ENCODE peak calls at places on chromosome 6, in nine cellular contexts. E is osteoblast, I is AG10803, O is epithelial cell of esophagus, U is heart right ventricle, Z is dorsolateral prefrontal cortex, J is left ventricle myocardium inferior, K is progenitor cell of endocrine pancreas, L is lower leg skin. G is an unnamed sample.

GRCh38 chr6:113744886-113745285 is 112.3 kb upstream of the MARCKS start:
- DNase-seq in E (peak), I (peak), O (no peak), U (no peak), Z (no peak), J (no peak), K (no peak), L (no peak), G (no peak)

GRCh38 chr6:100065348-100065747 is 71.3 kb upstream of the MCHR2 start:
- DNase-seq in E (no peak), I (no peak), O (no peak), U (no peak), Z (no peak), J (no peak), K (no peak), L (no peak), G (no peak)

GRCh38 chr6:92779758-92780157 is 639.6 kb downstream of the EPHA7 start:
- DNase-seq in E (no peak), I (peak), O (peak), U (no peak), Z (no peak), J (no peak), K (no peak), L (no peak), G (peak)

GRCh38 chr6:27547157-27548075 is 74.5 kb upstream of the ZNF184 start:
- DNase-seq in E (no peak), I (peak), O (peak), U (no peak), Z (no peak), J (no peak), K (no peak), L (no peak), G (peak)

GRCh38 chr6:39881851-39882566 is 52.3 kb downstream of the MOCS1 start:
- DNase-seq in E (peak), I (peak), O (no peak), U (no peak), Z (peak), J (no peak), K (no peak), L (no peak), G (peak)

GRCh38 chr6:109372070-109372585 is 10.1 kb downstream of the CD164 start:
- DNase-seq in E (no peak), I (no peak), O (no peak), U (no peak), Z (no peak), J (no peak), K (no peak), L (no peak), G (peak)

GRCh38 chr6:112086744-112087135 is 542 bp downstream of the TUBE1 start:
- DNase-seq in E (peak), I (peak), O (peak), U (no peak), Z (no peak), J (no peak), K (no peak), L (no peak), G (peak)

GRCh38 chr6:30687659-30688431 is 1.4 kb upstream of the PPP1R18 start:
- DNase-seq in E (peak), I (peak), O (peak), U (peak), Z (peak), J (peak), K (no peak), L (no peak), G (peak)

GRCh38 chr6:154933181-154933827 is 61.8 kb upstream of the TIAM2 start:
- DNase-seq in E (no peak), I (peak), O (no peak), U (no peak), Z (no peak), J (no peak), K (no peak), L (peak), G (peak)

GRCh38 chr6:53359088-53359842 is 10.5 kb upstream of the ELOVL5 start:
- DNase-seq in E (peak), I (peak), O (peak), U (peak), Z (peak), J (peak), K (peak), L (peak), G (peak)

GRCh38 chr6:135251416-135251815 is 70.3 kb downstream of the MYB start:
- DNase-seq in E (no peak), I (no peak), O (no peak), U (no peak), Z (no peak), J (no peak), K (no peak), L (peak), G (no peak)

GRCh38 chr6:101402618-101403002 is 9.1 kb downstream of the GRIK2 start:
- DNase-seq in E (no peak), I (no peak), O (peak), U (peak), Z (peak), J (no peak), K (no peak), L (no peak), G (no peak)

GRCh38 chr6:104281370-104281769 is 578.3 kb downstream of the HACE1 start:
- DNase-seq in E (peak), I (no peak), O (peak), U (no peak), Z (no peak), J (no peak), K (no peak), L (no peak), G (no peak)

GRCh38 chr6:106105493-106105892 is 19.4 kb downstream of the PRDM1 start:
- DNase-seq in E (no peak), I (no peak), O (no peak), U (no peak), Z (no peak), J (no peak), K (no peak), L (no peak), G (no peak)

GRCh38 chr6:70118670-70119069 is 184.2 kb downstream of the COL9A1 start:
- DNase-seq in E (no peak), I (no peak), O (no peak), U (no peak), Z (no peak), J (no peak), K (no peak), L (no peak), G (no peak)

GRCh38 chr6:7197752-7198151 is 90.0 kb downstream of the RREB1 start:
- DNase-seq in E (no peak), I (no peak), O (no peak), U (no peak), Z (no peak), J (no peak), K (no peak), L (no peak), G (no peak)

GRCh38 chr6:34657037-34657306 is 39.6 kb downstream of the ILRUN start:
- DNase-seq in E (no peak), I (peak), O (no peak), U (no peak), Z (no peak), J (no peak), K (no peak), L (no peak), G (peak)

GRCh38 chr6:146578054-146578453 is 20.7 kb upstream of the ADGB start:
- DNase-seq in E (no peak), I (no peak), O (peak), U (no peak), Z (no peak), J (no peak), K (no peak), L (no peak), G (peak)

GRCh38 chr6:28922841-28923317 is 906 bp downstream of the TRIM27 start:
- DNase-seq in E (peak), I (peak), O (peak), U (no peak), Z (peak), J (peak), K (peak), L (no peak), G (peak)

GRCh38 chr6:119355157-119355556 is 5.6 kb upstream of the MAN1A1 start:
- DNase-seq in E (no peak), I (peak), O (no peak), U (no peak), Z (no peak), J (no peak), K (no peak), L (no peak), G (no peak)

GRCh38 chr6:145813285-145814034 is 1.1 kb downstream of the FBXO30 start:
- DNase-seq in E (peak), I (peak), O (peak), U (no peak), Z (no peak), J (no peak), K (no peak), L (no peak), G (peak)

GRCh38 chr6:39646751-39647420 is 78.3 kb downstream of the KIF6 start:
- DNase-seq in E (no peak), I (no peak), O (no peak), U (no peak), Z (no peak), J (no peak), K (no peak), L (no peak), G (no peak)

GRCh38 chr6:65638047-65638831 is 68.8 kb downstream of the EYS start:
- DNase-seq in E (no peak), I (no peak), O (no peak), U (no peak), Z (no peak), J (no peak), K (no peak), L (no peak), G (no peak)

GRCh38 chr6:137033828-137034227 is 10.9 kb downstream of the IL20RA start:
- DNase-seq in E (no peak), I (peak), O (peak), U (no peak), Z (no peak), J (no peak), K (no peak), L (no peak), G (peak)

GRCh38 chr6:112035446-112035845 is 18.5 kb upstream of the CCN6 start:
- DNase-seq in E (peak), I (no peak), O (no peak), U (no peak), Z (no peak), J (no peak), K (no peak), L (no peak), G (no peak)

DNA sequence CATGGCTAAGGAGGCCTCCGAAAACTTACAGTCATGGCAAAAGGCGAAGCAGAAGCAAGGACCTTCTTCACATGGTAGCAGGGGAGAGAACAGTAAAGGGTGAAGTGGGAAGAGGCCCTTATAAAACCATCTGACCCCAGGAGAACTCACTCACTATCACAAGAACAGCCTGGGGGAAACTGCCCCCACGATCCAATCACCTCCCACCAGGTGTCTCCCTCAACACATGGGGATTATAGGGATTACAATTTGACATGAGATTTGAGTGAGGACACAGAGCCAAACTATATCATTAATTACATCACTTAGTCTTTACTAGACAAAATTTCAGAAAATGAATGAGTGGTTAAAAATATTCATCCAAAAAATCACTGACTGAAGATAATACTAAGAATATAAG is 453.6 kb downstream of the COL12A1 start:
- DNase-seq in E (no peak), I (no peak), O (no peak), U (no peak), Z (no peak), J (no peak), K (no peak), L (no peak), G (no peak)
- TF ChIP-seq CTCF in E (no peak), I (no peak), O (no peak), U (peak), Z (no peak), J (peak), K (no peak), L (no peak), G (no peak)

GRCh38 chr6:116049381-116049780 is 11.3 kb downstream of the FRK start:
- DNase-seq in E (no peak), I (no peak), O (no peak), U (no peak), Z (no peak), J (no peak), K (no peak), L (no peak), G (no peak)
- TF ChIP-seq CTCF in E (no peak), I (no peak), O (no peak), U (no peak), Z (no peak), J (no peak), K (no peak), L (no peak), G (no peak)

GRCh38 chr6:75081920-75082319 is 123.9 kb downstream of the COL12A1 start:
- DNase-seq in E (no peak), I (peak), O (no peak), U (no peak), Z (no peak), J (no peak), K (no peak), L (no peak), G (no peak)

GRCh38 chr6:75081047-75081446 is 124.8 kb downstream of the COL12A1 start:
- DNase-seq in E (no peak), I (no peak), O (no peak), U (no peak), Z (no peak), J (no peak), K (no peak), L (no peak), G (no peak)

GRCh38 chr6:75070244-75070643 is 135.6 kb downstream of the COL12A1 start:
- DNase-seq in E (no peak), I (no peak), O (no peak), U (no peak), Z (no peak), J (no peak), K (no peak), L (no peak), G (no peak)

GRCh38 chr6:75077694-75078093 is 128.2 kb downstream of the COL12A1 start:
- DNase-seq in E (no peak), I (peak), O (no peak), U (no peak), Z (no peak), J (no peak), K (no peak), L (no peak), G (no peak)

DNA sequence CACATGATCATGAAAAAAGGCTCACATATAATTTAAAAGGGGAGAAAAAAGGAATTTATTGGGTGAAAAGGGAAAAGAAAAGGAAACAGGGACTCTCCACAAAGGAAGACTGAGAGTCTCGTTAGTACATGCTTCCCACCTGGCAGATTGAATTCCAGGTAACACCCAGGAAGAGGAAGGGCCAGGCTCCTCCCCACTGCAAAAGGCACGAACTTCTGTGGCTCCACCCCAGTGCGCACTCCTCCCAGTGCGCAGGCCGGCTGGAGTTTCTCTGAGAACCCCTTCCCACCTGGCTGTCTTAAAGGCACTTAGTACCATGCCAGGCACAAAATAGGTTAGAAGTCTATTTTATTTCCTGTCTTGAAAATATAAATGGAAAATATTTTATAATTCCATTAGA is 129.8 kb downstream of the COL12A1 start:
- DNase-seq in E (no peak), I (no peak), O (no peak), U (no peak), Z (no peak), J (no peak), K (no peak), L (no peak), G (no peak)
- TF ChIP-seq CTCF in E (no peak), I (no peak), O (no peak), U (no peak), Z (no peak), J (no peak), K (no peak), L (no peak), G (no peak)

GRCh38 chr6:47004458-47004857 is 37.7 kb downstream of the ADGRF1 start:
- DNase-seq in E (no peak), I (no peak), O (peak), U (no peak), Z (no peak), J (no peak), K (no peak), L (no peak), G (peak)

GRCh38 chr6:47009583-47009982 is 32.5 kb downstream of the ADGRF1 start:
- DNase-seq in E (no peak), I (no peak), O (no peak), U (no peak), Z (no peak), J (no peak), K (no peak), L (no peak), G (no peak)

GRCh38 chr6:47005486-47005885 is 36.6 kb downstream of the ADGRF1 start:
- DNase-seq in E (no peak), I (no peak), O (no peak), U (no peak), Z (no peak), J (no peak), K (no peak), L (no peak), G (no peak)

GRCh38 chr6:47008397-47008763 is 33.8 kb downstream of the ADGRF1 start:
- DNase-seq in E (no peak), I (no peak), O (no peak), U (no peak), Z (no peak), J (no peak), K (no peak), L (no peak), G (peak)

GRCh38 chr6:47007657-47008396 is 34.3 kb downstream of the ADGRF1 start:
- DNase-seq in E (no peak), I (no peak), O (no peak), U (no peak), Z (no peak), J (no peak), K (no peak), L (no peak), G (peak)
- TF ChIP-seq CTCF in E (no peak), I (no peak), O (no peak), U (no peak), Z (no peak), J (no peak), K (no peak), L (no peak), G (no peak)

GRCh38 chr6:2852921-2853322 is 11.3 kb upstream of the SERPINB1 start:
- DNase-seq in E (no peak), I (no peak), O (no peak), U (no peak), Z (no peak), J (no peak), K (no peak), L (no peak), G (no peak)

GRCh38 chr6:2852514-2852855 is 10.8 kb upstream of the SERPINB1 start:
- DNase-seq in E (no peak), I (no peak), O (no peak), U (no peak), Z (no peak), J (no peak), K (no peak), L (no peak), G (no peak)

GRCh38 chr6:2855061-2855519 is 13.4 kb upstream of the SERPINB1 start:
- DNase-seq in E (no peak), I (no peak), O (no peak), U (no peak), Z (no peak), J (no peak), K (no peak), L (no peak), G (no peak)

GRCh38 chr6:2854394-2854982 is 12.8 kb upstream of the SERPINB1 start:
- DNase-seq in E (peak), I (peak), O (no peak), U (no peak), Z (no peak), J (no peak), K (no peak), L (no peak), G (no peak)

GRCh38 chr6:2853766-2854393 is 12.2 kb upstream of the SERPINB1 start:
- DNase-seq in E (peak), I (peak), O (peak), U (no peak), Z (no peak), J (no peak), K (no peak), L (no peak), G (peak)
- TF ChIP-seq CTCF in E (peak), I (peak), O (peak), U (peak), Z (peak), J (peak), K (peak), L (no peak), G (peak)

DNA sequence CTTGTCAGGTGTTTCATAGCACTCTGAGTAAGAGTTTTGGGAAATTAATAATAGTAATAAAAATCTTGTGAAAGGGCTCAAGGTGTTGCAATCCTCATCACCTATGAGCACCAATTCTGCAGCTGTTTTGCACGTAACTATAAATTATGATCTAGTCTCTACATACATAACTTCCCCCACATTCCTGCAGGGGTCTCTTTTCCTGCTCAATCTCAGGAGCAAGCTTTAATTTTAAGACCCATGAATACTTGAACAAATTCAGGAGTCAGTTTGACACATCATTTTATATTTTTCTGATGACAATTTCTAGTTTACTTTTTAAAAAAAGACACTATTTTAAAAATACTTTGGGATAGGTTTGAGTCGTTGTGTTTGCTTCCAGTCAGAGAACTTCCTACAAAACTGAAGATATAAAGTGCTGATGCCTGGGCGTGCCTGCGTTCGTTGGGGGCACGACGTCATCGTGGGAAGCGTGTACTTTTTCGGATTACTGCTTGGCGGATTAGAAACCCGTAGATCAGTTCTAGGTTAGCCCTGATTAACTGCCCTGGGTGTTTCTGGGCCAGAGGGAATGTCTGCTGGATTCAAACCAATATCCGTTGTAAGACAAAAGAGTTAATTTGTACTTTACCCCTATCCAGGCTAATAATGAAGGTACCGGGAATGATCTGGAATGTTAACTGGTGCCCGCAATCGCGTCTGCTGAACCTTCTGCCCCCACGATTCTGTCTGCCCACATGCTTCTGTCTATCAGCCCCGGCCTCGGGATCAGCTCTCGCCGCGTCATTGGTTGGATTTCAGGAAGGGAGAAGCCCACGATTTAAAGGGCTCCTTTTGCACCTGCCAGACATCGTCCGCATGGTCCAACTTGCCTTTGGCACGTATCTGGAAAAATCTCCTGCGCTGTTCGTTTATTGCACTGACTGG is 940 bp upstream of the E2F3 start:
- DNase-seq in E (peak), I (peak), O (peak), U (peak), Z (no peak), J (peak), K (peak), L (no peak), G (no peak)
- TF ChIP-seq CTCF in E (peak), I (peak), O (no peak), U (peak), Z (no peak), J (peak), K (peak), L (no peak), G (peak)

DNA sequence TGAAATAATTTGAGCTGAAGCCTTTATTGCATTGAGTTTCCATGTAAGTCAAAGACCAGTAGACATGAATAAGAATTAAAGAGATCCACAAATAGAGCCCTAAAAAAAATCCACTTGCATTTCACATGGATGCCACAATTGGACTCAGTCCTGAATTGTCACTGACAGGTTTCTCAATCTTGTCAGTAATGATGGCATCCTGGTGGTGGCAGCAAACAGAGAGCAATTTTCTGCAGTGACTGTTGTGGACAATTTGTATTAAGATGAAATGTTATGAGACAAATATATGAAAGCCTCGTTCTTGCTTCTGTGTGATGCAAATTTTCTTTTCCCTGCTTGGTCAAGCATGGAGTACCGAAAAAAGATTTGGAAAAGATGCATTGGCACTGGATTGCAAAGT is 278.9 kb downstream of the SAMD5 start:
- DNase-seq in E (peak), I (no peak), O (no peak), U (no peak), Z (no peak), J (no peak), K (no peak), L (no peak), G (no peak)
- TF ChIP-seq CTCF in E (no peak), I (no peak), O (peak), U (no peak), Z (no peak), J (no peak), K (no peak), L (no peak), G (no peak)